ENCODE peak calls at places on chromosomes 2 and 18, in eight cellular contexts. A, R, B, I, F, O, L and K are unnamed samples.

GRCh38 chr2:36455788-36456187 is 100.2 kb downstream of the CRIM1 start:
- DNase-seq in A (no peak), R (peak; percentile 47), B (no peak), I (no peak), F (no peak), O (no peak), L (no peak), K (no peak)

GRCh38 chr2:73021371-73022010 is 50.0 kb downstream of the SFXN5 start:
- DNase-seq in A (no peak), R (peak; percentile 7), B (no peak), I (no peak), F (peak; percentile 80), O (no peak), L (no peak), K (no peak)

GRCh38 chr2:8515390-8515761 is 166.5 kb upstream of the ID2 start:
- DNase-seq in A (no peak), R (no peak), B (no peak), I (peak; percentile 86), F (no peak), O (peak; percentile 45), L (peak; percentile 64), K (peak; percentile 72)

GRCh38 chr2:205683179-205683978 is 1.1 kb downstream of the NRP2 start:
- DNase-seq in A (peak; percentile 63), R (peak; percentile 50), B (no peak), I (no peak), F (no peak), O (no peak), L (no peak), K (no peak)

GRCh38 chr2:28407976-28408690 is 15.5 kb downstream of the FOSL2 start:
- DNase-seq in A (peak; percentile 46), R (no peak), B (no peak), I (no peak), F (peak; percentile 56), O (no peak), L (no peak), K (no peak)

GRCh38 chr2:20962939-20963543 is 80.8 kb downstream of the APOB start:
- DNase-seq in A (peak; percentile 78), R (peak; percentile 67), B (peak; percentile 49), I (peak; percentile 81), F (peak; percentile 59), O (peak; percentile 79), L (peak; percentile 39), K (peak; percentile 25)

GRCh38 chr2:210477496-210477895 is 937 bp upstream of the LANCL1 start:
- DNase-seq in A (no peak), R (no peak), B (peak; percentile 60), I (no peak), F (peak; percentile 54), O (no peak), L (no peak), K (no peak)

GRCh38 chr2:99691931-99692330 is 202.1 kb upstream of the REV1 start:
- DNase-seq in A (no peak), R (no peak), B (no peak), I (no peak), F (no peak), O (no peak), L (no peak), K (no peak)

GRCh38 chr2:207409525-207409924 is 120.2 kb upstream of the CREB1 start:
- DNase-seq in A (no peak), R (no peak), B (no peak), I (no peak), F (no peak), O (no peak), L (no peak), K (no peak)

GRCh38 chr2:241505781-241506201 is 2.6 kb downstream of the STK25 start:
- DNase-seq in A (no peak), R (no peak), B (no peak), I (peak; percentile 70), F (no peak), O (no peak), L (no peak), K (no peak)
- TF ChIP-seq POLR2A in A (no peak), R (no peak), B (no peak), I (no peak), F (no peak), O (no peak), L (no peak), K (no peak)

DNA sequence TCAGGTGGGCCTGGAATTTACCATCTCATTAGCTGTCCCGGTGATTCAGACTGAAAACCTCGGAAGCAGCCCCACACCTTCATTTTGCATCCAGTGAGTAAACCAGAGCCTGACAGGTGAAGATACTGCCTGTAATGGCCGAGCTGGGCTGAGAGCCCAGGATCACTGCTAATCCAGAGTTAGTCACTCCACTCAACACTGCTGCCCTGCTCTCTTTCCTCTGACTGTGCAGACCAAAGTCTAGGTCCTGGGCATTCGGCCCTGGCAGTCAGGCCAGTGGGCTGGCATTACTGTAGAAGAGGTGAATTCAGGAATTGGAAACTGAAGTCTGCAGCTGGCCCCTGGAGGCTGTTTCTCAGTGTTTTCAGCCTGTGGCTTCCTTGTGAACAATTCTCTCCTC is 44.3 kb downstream of the TMEM17 start:
- DNase-seq in A (no peak), R (no peak), B (no peak), I (no peak), F (no peak), O (no peak), L (no peak), K (no peak)
- TF ChIP-seq POLR2AphosphoS5 in A (no peak), R (no peak), B (no peak), I (no peak), F (no peak), O (no peak), L (no peak), K (no peak)

DNA sequence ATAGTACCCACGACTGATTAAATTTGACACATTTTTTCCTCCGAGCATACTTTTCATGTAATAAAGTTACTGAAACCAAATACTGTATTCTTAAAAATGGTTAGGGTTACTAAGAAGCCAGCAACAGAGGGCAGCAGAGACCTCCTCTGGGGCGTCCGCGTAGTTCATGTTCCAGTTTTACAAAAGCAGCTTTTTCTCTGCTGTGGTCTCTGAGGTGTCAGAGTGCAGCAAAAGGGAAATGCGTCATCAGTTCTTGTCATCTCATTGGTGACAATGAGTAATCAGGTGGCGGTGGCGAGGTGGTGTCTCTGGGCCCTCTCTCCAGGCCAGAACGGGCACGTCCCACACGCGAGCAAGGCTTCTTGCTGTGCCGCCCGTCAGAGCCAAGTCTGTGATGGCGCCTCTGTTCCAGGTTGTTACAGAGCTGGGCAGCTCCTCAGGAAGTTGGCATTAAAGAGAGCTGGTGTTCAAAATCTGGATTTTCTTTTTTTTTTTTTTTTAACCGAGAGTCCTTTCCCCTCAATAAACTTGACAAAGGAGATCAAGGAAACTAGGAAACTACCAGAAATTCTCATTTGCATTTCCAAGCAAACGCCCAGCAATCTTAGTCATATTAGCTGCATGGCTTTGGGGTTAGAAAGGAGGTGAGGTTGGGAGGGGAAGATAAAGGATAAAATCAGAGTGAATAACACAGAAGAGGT is 98.6 kb upstream of the BZW1 start:
- DNase-seq in A (peak; percentile 89), R (peak; percentile 92), B (peak; percentile 75), I (peak; percentile 95), F (peak; percentile 96), O (peak; percentile 86), L (peak; percentile 54), K (peak; percentile 50)
- TF ChIP-seq POLR2A in A (peak; percentile 30), R (peak; percentile 69), B (peak; percentile 70), I (no peak), F (peak; percentile 92), O (no peak), L (peak; percentile 95), K (peak; percentile 95)

GRCh38 chr18:5979971-5980457 is 84.7 kb upstream of the TMEM200C start:
- DNase-seq in A (no peak), R (no peak), B (no peak), I (no peak), F (no peak), O (no peak), L (no peak), K (no peak)
- TF ChIP-seq POLR2AphosphoS5 in A (no peak), R (no peak), B (no peak), I (no peak), F (no peak), O (no peak), L (no peak), K (no peak)

DNA sequence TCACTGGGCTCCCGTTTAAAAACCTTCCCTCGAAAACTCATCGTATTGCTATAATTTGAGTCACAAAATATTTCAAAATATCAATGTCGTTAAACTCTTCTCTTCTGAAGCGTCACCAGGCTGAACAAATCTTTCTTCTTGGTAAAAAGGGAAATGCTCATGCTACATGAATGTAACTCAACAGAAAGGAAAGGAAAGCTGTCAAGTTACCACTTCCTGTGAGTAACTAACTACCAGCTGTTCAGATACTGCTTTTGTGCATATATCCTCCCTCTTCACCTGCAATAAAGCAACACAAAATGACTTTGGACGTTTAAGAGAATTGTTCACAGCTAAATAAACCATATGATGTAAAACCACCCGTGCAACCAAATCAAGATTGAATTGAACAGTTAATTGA is 95.4 kb downstream of the DOCK10 start:
- DNase-seq in A (no peak), R (peak; percentile 84), B (no peak), I (no peak), F (no peak), O (no peak), L (no peak), K (no peak)
- TF ChIP-seq POLR2A in A (peak; percentile 10), R (peak; percentile 71), B (no peak), I (no peak), F (no peak), O (no peak), L (peak; percentile 57), K (no peak)

GRCh38 chr18:72674710-72675109 is 130.6 kb upstream of the CBLN2 start:
- DNase-seq in A (no peak), R (no peak), B (no peak), I (no peak), F (no peak), O (no peak), L (no peak), K (peak; percentile 19)
- TF ChIP-seq POLR2AphosphoS5 in A (no peak), R (no peak), B (no peak), I (no peak), F (no peak), O (no peak), L (no peak), K (peak; percentile 25)

DNA sequence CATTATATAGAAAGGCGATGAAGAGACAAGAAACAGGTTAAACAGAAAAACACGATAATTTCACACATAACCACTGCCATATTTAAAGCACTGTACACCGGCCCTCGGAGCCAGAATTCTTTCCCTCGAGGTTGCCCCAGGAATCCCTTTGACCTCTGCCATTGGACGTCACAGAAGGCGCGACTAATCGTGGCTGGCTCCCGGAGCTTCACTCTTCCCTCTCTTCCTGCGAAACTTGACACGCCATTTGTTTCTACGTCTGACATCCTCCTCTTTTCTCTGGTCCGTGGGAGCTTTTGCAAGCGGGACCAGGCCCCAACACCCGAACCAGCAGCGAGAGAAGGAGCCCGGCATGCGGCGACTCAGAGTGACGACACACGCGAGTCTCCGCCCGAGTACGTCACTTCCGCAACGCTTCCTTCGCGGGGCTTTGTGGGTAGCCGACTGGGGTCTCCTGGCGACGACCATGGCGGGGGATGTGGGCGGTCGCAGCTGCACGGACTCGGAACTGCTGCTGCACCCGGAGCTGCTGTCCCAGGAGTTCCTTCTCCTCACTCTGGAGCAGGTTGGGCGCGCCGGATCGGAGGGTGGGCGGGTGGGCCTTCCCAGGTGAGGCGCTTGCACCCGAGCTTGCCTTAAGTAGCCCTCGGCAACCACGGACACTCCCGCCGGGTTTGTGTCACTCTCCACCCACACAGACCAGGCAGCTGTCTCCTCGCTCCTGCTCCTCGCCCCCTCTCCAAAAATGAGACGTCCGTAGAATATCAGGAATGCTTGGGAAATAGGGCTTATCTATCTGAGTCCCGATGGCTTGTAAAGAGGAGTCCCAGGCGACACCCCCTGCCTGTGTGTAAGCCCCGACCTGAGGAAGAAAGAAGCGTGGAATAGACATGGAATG is at the start of gene C2orf49:
- DNase-seq in A (peak; percentile 94), R (peak; percentile 88), B (peak; percentile 86), I (peak; percentile 95), F (peak; percentile 90), O (peak; percentile 88), L (peak; percentile 68), K (peak; percentile 70)
- TF ChIP-seq POLR2A in A (no peak), R (peak; percentile 7), B (peak; percentile 83), I (peak; percentile 31), F (peak; percentile 88), O (no peak), L (peak; percentile 55), K (peak; percentile 77)

GRCh38 chr2:18526429-18526828 is 34.0 kb downstream of the RDH14 start:
- DNase-seq in A (no peak), R (no peak), B (no peak), I (no peak), F (no peak), O (no peak), L (no peak), K (no peak)
- TF ChIP-seq POLR2AphosphoS5 in A (no peak), R (no peak), B (no peak), I (no peak), F (no peak), O (no peak), L (no peak), K (no peak)